ENCODE peak calls at places on chromosomes 7 and 10, in nine cellular contexts. One of them, this sample, is unnamed.

GRCh38 chr7:4745971-4746919 is 29.2 kb upstream of the AP5Z1 start:
- DNase-seq in gastrocnemius medialis: no peak
- DNase-seq in GM12865: peak
- DNase-seq in BE2C: no peak
- DNase-seq in Peyer's patch: no peak
- DNase-seq in psoas muscle: no peak
- DNase-seq in body of pancreas: no peak
- DNase-seq in A549: peak
- DNase-seq in PC-3: peak
- DNase-seq in this sample: peak

GRCh38 chr7:22660732-22661131 is 66.3 kb upstream of the IL6 start:
- DNase-seq in PC-3: peak
- DNase-seq in body of pancreas: no peak
- DNase-seq in psoas muscle: no peak
- DNase-seq in Peyer's patch: no peak
- DNase-seq in BE2C: no peak
- DNase-seq in gastrocnemius medialis: no peak
- DNase-seq in GM12865: peak
- DNase-seq in A549: peak
- DNase-seq in this sample: no peak

GRCh38 chr7:149093228-149093627 is 2.7 kb upstream of the ZNF786 start:
- DNase-seq in Peyer's patch: no peak
- DNase-seq in BE2C: no peak
- DNase-seq in gastrocnemius medialis: no peak
- DNase-seq in psoas muscle: no peak
- DNase-seq in PC-3: no peak
- DNase-seq in GM12865: peak
- DNase-seq in A549: no peak
- DNase-seq in body of pancreas: no peak
- DNase-seq in this sample: no peak

GRCh38 chr7:45036317-45036716 is 36.3 kb downstream of the CCM2 start:
- DNase-seq in GM12865: no peak
- DNase-seq in PC-3: no peak
- DNase-seq in body of pancreas: no peak
- DNase-seq in A549: no peak
- DNase-seq in gastrocnemius medialis: no peak
- DNase-seq in psoas muscle: no peak
- DNase-seq in BE2C: no peak
- DNase-seq in Peyer's patch: no peak
- DNase-seq in this sample: no peak

GRCh38 chr7:99267530-99268360 is 4.9 kb upstream of the MYH16 start:
- DNase-seq in BE2C: no peak
- DNase-seq in Peyer's patch: no peak
- DNase-seq in GM12865: no peak
- DNase-seq in PC-3: peak
- DNase-seq in A549: peak
- DNase-seq in gastrocnemius medialis: no peak
- DNase-seq in body of pancreas: peak
- DNase-seq in psoas muscle: no peak
- DNase-seq in this sample: no peak

GRCh38 chr10:13078912-13079775 is 20.8 kb upstream of the OPTN start:
- DNase-seq in A549: no peak
- DNase-seq in psoas muscle: no peak
- DNase-seq in Peyer's patch: no peak
- DNase-seq in BE2C: no peak
- DNase-seq in gastrocnemius medialis: no peak
- DNase-seq in PC-3: no peak
- DNase-seq in body of pancreas: no peak
- DNase-seq in GM12865: no peak
- DNase-seq in this sample: no peak

GRCh38 chr10:125114761-125115391 is 45.5 kb downstream of the CTBP2 start:
- DNase-seq in A549: no peak
- DNase-seq in BE2C: no peak
- DNase-seq in gastrocnemius medialis: no peak
- DNase-seq in psoas muscle: peak
- DNase-seq in body of pancreas: peak
- DNase-seq in PC-3: no peak
- DNase-seq in GM12865: no peak
- DNase-seq in Peyer's patch: peak
- DNase-seq in this sample: no peak

GRCh38 chr10:52143338-52143737 is 170.7 kb upstream of the DKK1 start:
- DNase-seq in gastrocnemius medialis: no peak
- DNase-seq in body of pancreas: no peak
- DNase-seq in GM12865: no peak
- DNase-seq in PC-3: no peak
- DNase-seq in BE2C: no peak
- DNase-seq in psoas muscle: no peak
- DNase-seq in A549: no peak
- DNase-seq in Peyer's patch: no peak
- DNase-seq in this sample: no peak

GRCh38 chr10:128056303-128057050 is 69.7 kb downstream of the MKI67 start:
- DNase-seq in gastrocnemius medialis: no peak
- DNase-seq in A549: no peak
- DNase-seq in GM12865: no peak
- DNase-seq in PC-3: no peak
- DNase-seq in Peyer's patch: no peak
- DNase-seq in psoas muscle: no peak
- DNase-seq in body of pancreas: no peak
- DNase-seq in BE2C: no peak
- DNase-seq in this sample: no peak

GRCh38 chr7:133021196-133021595 is 60.7 kb downstream of the CHCHD3 start:
- DNase-seq in PC-3: no peak
- DNase-seq in Peyer's patch: no peak
- DNase-seq in body of pancreas: no peak
- DNase-seq in GM12865: no peak
- DNase-seq in psoas muscle: no peak
- DNase-seq in BE2C: no peak
- DNase-seq in A549: no peak
- DNase-seq in gastrocnemius medialis: no peak
- DNase-seq in this sample: no peak

GRCh38 chr10:71493741-71494140 is 97.0 kb downstream of the CDH23 start:
- DNase-seq in gastrocnemius medialis: no peak
- DNase-seq in BE2C: no peak
- DNase-seq in Peyer's patch: no peak
- DNase-seq in GM12865: no peak
- DNase-seq in A549: no peak
- DNase-seq in psoas muscle: no peak
- DNase-seq in body of pancreas: no peak
- DNase-seq in PC-3: peak
- DNase-seq in this sample: no peak

GRCh38 chr10:132984801-132985545 is 42.6 kb upstream of the CFAP46 start:
- DNase-seq in GM12865: no peak
- DNase-seq in PC-3: peak
- DNase-seq in psoas muscle: peak
- DNase-seq in Peyer's patch: peak
- DNase-seq in gastrocnemius medialis: no peak
- DNase-seq in body of pancreas: no peak
- DNase-seq in A549: no peak
- DNase-seq in BE2C: no peak
- DNase-seq in this sample: no peak

GRCh38 chr10:21263266-21263803 is 262.1 kb downstream of the SKIDA1 start:
- DNase-seq in BE2C: no peak
- DNase-seq in Peyer's patch: no peak
- DNase-seq in A549: no peak
- DNase-seq in gastrocnemius medialis: no peak
- DNase-seq in body of pancreas: no peak
- DNase-seq in psoas muscle: no peak
- DNase-seq in GM12865: no peak
- DNase-seq in PC-3: no peak
- DNase-seq in this sample: no peak

GRCh38 chr10:129207276-129207675 is 259.8 kb upstream of the MGMT start:
- DNase-seq in gastrocnemius medialis: no peak
- DNase-seq in A549: no peak
- DNase-seq in GM12865: no peak
- DNase-seq in psoas muscle: no peak
- DNase-seq in body of pancreas: no peak
- DNase-seq in PC-3: no peak
- DNase-seq in Peyer's patch: no peak
- DNase-seq in BE2C: no peak
- DNase-seq in this sample: no peak

GRCh38 chr10:98339790-98340189 is 71.8 kb upstream of the LOXL4 start:
- DNase-seq in BE2C: no peak
- DNase-seq in body of pancreas: no peak
- DNase-seq in PC-3: no peak
- DNase-seq in Peyer's patch: no peak
- DNase-seq in A549: no peak
- DNase-seq in psoas muscle: no peak
- DNase-seq in GM12865: peak
- DNase-seq in gastrocnemius medialis: no peak
- DNase-seq in this sample: no peak

GRCh38 chr7:157318015-157318706 is 18.6 kb upstream of the DNAJB6 start:
- DNase-seq in PC-3: peak
- DNase-seq in A549: no peak
- DNase-seq in psoas muscle: no peak
- DNase-seq in GM12865: peak
- DNase-seq in body of pancreas: no peak
- DNase-seq in Peyer's patch: no peak
- DNase-seq in BE2C: no peak
- DNase-seq in gastrocnemius medialis: no peak
- DNase-seq in this sample: no peak

GRCh38 chr7:805261-805660 is 27.0 kb upstream of the SUN1 start:
- DNase-seq in BE2C: no peak
- DNase-seq in PC-3: no peak
- DNase-seq in Peyer's patch: peak
- DNase-seq in body of pancreas: no peak
- DNase-seq in gastrocnemius medialis: no peak
- DNase-seq in GM12865: no peak
- DNase-seq in A549: no peak
- DNase-seq in psoas muscle: no peak
- DNase-seq in this sample: no peak

GRCh38 chr7:134440476-134440875 is 18.4 kb downstream of the AKR1B1 start:
- DNase-seq in GM12865: no peak
- DNase-seq in Peyer's patch: no peak
- DNase-seq in body of pancreas: no peak
- DNase-seq in BE2C: no peak
- DNase-seq in gastrocnemius medialis: no peak
- DNase-seq in PC-3: no peak
- DNase-seq in A549: no peak
- DNase-seq in psoas muscle: no peak
- DNase-seq in this sample: no peak

GRCh38 chr10:104267721-104268690 is 978 bp upstream of the GSTO2 start:
- DNase-seq in psoas muscle: no peak
- DNase-seq in gastrocnemius medialis: no peak
- DNase-seq in GM12865: peak
- DNase-seq in BE2C: no peak
- DNase-seq in A549: no peak
- DNase-seq in PC-3: no peak
- DNase-seq in body of pancreas: no peak
- DNase-seq in Peyer's patch: no peak
- DNase-seq in this sample: no peak

DNA sequence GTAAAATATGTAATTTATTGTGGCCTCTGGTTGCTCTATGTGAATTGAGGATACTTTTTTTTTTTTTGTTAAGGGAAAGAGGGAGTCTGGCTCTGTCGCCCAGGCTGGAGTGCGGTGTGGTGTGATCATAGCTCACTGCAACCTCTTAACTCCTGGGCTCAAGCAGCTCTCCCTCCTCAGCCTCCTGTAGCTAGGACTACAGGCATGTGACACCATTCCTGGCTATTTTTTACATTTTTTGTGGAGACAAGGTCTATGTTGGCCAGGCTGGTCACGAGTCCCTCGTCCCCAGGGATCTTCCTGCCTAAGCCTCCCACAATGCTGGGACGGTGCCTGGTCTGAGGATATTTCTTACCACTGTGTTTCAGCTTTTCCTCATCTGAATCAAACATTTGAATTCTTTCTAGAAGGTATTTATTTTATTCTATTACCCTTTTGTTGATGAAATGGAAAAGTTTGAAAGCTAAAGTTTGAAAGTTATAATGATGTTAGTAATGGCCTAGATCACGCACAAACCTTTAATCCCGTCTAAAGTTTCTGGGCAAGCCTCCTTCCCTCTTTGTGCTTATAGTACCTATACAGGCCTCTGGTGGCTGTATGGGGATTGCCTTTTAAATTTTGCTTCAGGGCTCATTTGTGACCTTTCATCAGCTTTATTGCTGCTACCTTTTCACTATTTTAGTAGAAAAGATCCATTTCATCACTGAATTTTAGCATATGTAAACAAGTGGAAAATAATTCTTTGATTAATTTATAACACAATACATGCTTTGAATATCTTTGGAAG is 2.0 kb downstream of the IFRD1 start:
- DNase-seq in A549: peak
- DNase-seq in gastrocnemius medialis: peak
- DNase-seq in body of pancreas: peak
- DNase-seq in psoas muscle: peak
- DNase-seq in Peyer's patch: peak
- DNase-seq in GM12865: peak
- DNase-seq in PC-3: peak
- DNase-seq in BE2C: peak
- DNase-seq in this sample: no peak
- TF ChIP-seq CTCF in A549: no peak
- TF ChIP-seq CTCF in gastrocnemius medialis: no peak
- TF ChIP-seq CTCF in body of pancreas: no peak
- TF ChIP-seq CTCF in psoas muscle: peak
- TF ChIP-seq CTCF in Peyer's patch: peak
- TF ChIP-seq CTCF in GM12865: peak
- TF ChIP-seq CTCF in PC-3: no peak
- TF ChIP-seq CTCF in BE2C: peak
- TF ChIP-seq CTCF in this sample: no peak

GRCh38 chr10:22479419-22479818 is 134.1 kb downstream of the SPAG6 start:
- DNase-seq in PC-3: no peak
- DNase-seq in gastrocnemius medialis: no peak
- DNase-seq in GM12865: peak
- DNase-seq in A549: no peak
- DNase-seq in psoas muscle: no peak
- DNase-seq in Peyer's patch: no peak
- DNase-seq in body of pancreas: no peak
- DNase-seq in BE2C: no peak
- DNase-seq in this sample: no peak
- H3K4me3 ChIP-seq in PC-3: no peak
- H3K4me3 ChIP-seq in gastrocnemius medialis: no peak
- H3K4me3 ChIP-seq in GM12865: no peak
- H3K4me3 ChIP-seq in A549: no peak
- H3K4me3 ChIP-seq in psoas muscle: no peak
- H3K4me3 ChIP-seq in Peyer's patch: no peak
- H3K4me3 ChIP-seq in body of pancreas: no peak
- H3K4me3 ChIP-seq in BE2C: no peak
- H3K4me3 ChIP-seq in this sample: no peak

GRCh38 chr7:20508109-20508508 is 107.4 kb upstream of the ABCB5 start:
- DNase-seq in GM12865: no peak
- DNase-seq in gastrocnemius medialis: no peak
- DNase-seq in psoas muscle: no peak
- DNase-seq in Peyer's patch: no peak
- DNase-seq in PC-3: peak
- DNase-seq in BE2C: no peak
- DNase-seq in body of pancreas: no peak
- DNase-seq in A549: peak
- DNase-seq in this sample: no peak
- TF ChIP-seq CTCF in GM12865: no peak
- TF ChIP-seq CTCF in gastrocnemius medialis: no peak
- TF ChIP-seq CTCF in psoas muscle: no peak
- TF ChIP-seq CTCF in Peyer's patch: no peak
- TF ChIP-seq CTCF in PC-3: peak
- TF ChIP-seq CTCF in BE2C: peak
- TF ChIP-seq CTCF in body of pancreas: no peak
- TF ChIP-seq CTCF in A549: no peak
- TF ChIP-seq CTCF in this sample: no peak

DNA sequence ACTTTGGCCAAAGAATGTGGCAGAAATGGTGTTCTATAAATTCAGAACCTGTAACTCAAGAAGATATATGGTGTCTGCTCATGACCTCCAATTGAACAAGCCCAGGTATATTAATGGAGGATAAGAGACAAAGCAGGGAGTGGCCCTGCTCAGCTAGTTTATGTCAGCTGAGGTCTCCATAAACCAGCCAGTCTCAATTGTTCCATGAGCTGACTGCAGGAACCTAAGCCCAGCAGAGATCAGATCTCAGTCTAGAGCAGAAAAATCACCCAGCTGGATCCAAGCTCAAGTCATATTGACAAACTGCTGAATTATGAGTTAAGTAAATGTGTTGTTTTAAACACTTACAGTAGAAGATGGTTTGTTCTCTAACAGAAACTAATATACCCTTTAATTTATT is 105.5 kb upstream of the SGCE start:
- DNase-seq in PC-3: peak
- DNase-seq in psoas muscle: no peak
- DNase-seq in GM12865: no peak
- DNase-seq in Peyer's patch: no peak
- DNase-seq in BE2C: no peak
- DNase-seq in gastrocnemius medialis: no peak
- DNase-seq in body of pancreas: no peak
- DNase-seq in A549: no peak
- DNase-seq in this sample: no peak
- H3K4me3 ChIP-seq in PC-3: no peak
- H3K4me3 ChIP-seq in psoas muscle: no peak
- H3K4me3 ChIP-seq in GM12865: no peak
- H3K4me3 ChIP-seq in Peyer's patch: no peak
- H3K4me3 ChIP-seq in BE2C: no peak
- H3K4me3 ChIP-seq in gastrocnemius medialis: no peak
- H3K4me3 ChIP-seq in body of pancreas: no peak
- H3K4me3 ChIP-seq in A549: no peak
- H3K4me3 ChIP-seq in this sample: no peak

This sample was measured in CD8-positive, alpha-beta T cell.